ENCODE peak calls at places on chromosomes 5 and 9, in six cellular contexts. N is heart right ventricle; T is A549; C is tibial artery; E is CD4-positive, alpha-beta memory T cell; Z is endodermal cell. A is an unnamed sample. For H3K4me1, the result is how much of the 10 kb centered on the place peaks cover.

GRCh38 chr5:32274548-32275420 is 38.0 kb downstream of the MTMR12 start:
- DNase-seq in C (no peak), T (no peak), Z (peak), E (no peak), N (no peak), A (no peak)

GRCh38 chr5:129963359-129963758 is 59.1 kb downstream of the CHSY3 start:
- DNase-seq in N (no peak), C (no peak), Z (no peak), E (no peak), T (no peak), A (no peak)

GRCh38 chr5:125883223-125883622 is 540.0 kb upstream of the GRAMD2B start:
- DNase-seq in T (no peak), C (no peak), Z (no peak), E (no peak), N (no peak), A (no peak)

GRCh38 chr9:95107976-95108375 is 209.5 kb downstream of the FANCC start:
- DNase-seq in T (no peak), E (no peak), C (no peak), Z (no peak), N (no peak), A (peak)

GRCh38 chr5:81924467-81924866 is 47.4 kb upstream of the ATG10 start:
- DNase-seq in N (peak), T (no peak), E (no peak), Z (no peak), C (no peak), A (no peak)

GRCh38 chr5:176535655-176536131 is 1.5 kb downstream of the RNF44 start:
- DNase-seq in N (no peak), C (no peak), T (no peak), Z (peak), E (no peak), A (no peak)

GRCh38 chr9:111828193-111828592 is 33.5 kb upstream of the SHOC1 start:
- DNase-seq in E (peak), Z (no peak), C (no peak), T (peak), N (no peak), A (no peak)

GRCh38 chr5:77359231-77359630 is 132.9 kb downstream of the WDR41 start:
- DNase-seq in Z (no peak), N (no peak), E (no peak), T (no peak), C (no peak), A (no peak)

GRCh38 chr9:76691761-76692313 is 72.4 kb upstream of the PCA3 start:
- DNase-seq in E (no peak), N (no peak), T (no peak), C (no peak), Z (peak), A (no peak)
- H3K27ac ChIP-seq in E (no peak), N (no peak), T (no peak), C (peak), Z (no peak), A (no peak)

GRCh38 chr9:90044263-90044662 is 439.5 kb downstream of the GADD45G start:
- DNase-seq in Z (peak), E (no peak), N (no peak), C (no peak), T (peak), A (no peak)

GRCh38 chr9:90034071-90034470 is 429.3 kb downstream of the GADD45G start:
- DNase-seq in Z (peak), N (no peak), E (no peak), C (no peak), T (no peak), A (no peak)

GRCh38 chr9:90037136-90037797 is 432.5 kb downstream of the GADD45G start:
- DNase-seq in C (no peak), T (no peak), N (no peak), E (no peak), Z (peak), A (peak)

GRCh38 chr9:90035471-90035870 is 430.7 kb downstream of the GADD45G start:
- DNase-seq in C (no peak), N (no peak), T (no peak), Z (peak), E (no peak), A (peak)

GRCh38 chr9:90038778-90039177 is 434.0 kb downstream of the GADD45G start:
- DNase-seq in T (no peak), Z (peak), E (no peak), C (no peak), N (no peak), A (peak)
- H3K4me1 ChIP-seq in T (under half), Z (under half), E (under half), C (under half), N (under half), A (under half)

GRCh38 chr9:77752566-77752965 is 104.4 kb upstream of the GNA14 start:
- DNase-seq in E (no peak), Z (no peak), T (no peak), C (no peak), N (no peak), A (peak)
- H3K27ac ChIP-seq in E (no peak), Z (no peak), T (no peak), C (no peak), N (peak), A (peak)

DNA sequence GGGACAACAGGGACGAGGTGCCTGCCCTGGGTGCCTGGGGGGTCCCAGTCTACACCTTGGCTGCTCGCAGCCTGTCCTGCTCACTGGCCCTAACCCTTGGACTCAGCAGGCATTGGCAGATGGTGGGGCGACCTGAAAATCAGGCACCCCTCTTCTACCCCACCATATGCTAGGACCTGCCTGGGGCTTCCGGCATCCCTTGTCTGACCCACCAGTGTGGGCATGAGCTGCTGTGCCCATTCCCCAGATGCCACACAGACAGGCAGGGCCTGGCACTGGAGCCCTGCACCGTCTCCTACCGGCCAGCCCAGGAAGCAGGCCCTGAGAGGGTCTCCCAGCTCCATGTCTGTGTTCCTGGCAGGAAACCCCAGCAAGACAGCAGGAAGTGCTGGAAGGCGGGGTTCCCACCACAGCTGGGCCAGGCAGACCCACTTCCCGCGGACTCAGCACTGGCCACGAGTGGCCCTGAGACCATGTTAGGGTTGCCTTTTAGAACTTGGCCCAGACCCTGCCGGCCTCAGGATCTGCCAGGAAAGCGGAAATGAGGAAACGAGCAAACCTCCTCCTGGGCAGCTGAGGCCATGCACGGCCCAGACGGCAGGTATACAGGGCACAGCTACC is 3.1 kb downstream of the NINJ1 start:
- DNase-seq in C (peak), E (no peak), N (peak), T (no peak), Z (no peak), A (no peak)
- H3K4me1 ChIP-seq in C (half or more), E (half or more), N (half or more), T (under half), Z (under half), A (half or more)

GRCh38 chr5:1875481-1875842 is 7.3 kb downstream of the IRX4 start:
- DNase-seq in T (no peak), N (no peak), Z (peak), C (no peak), E (no peak), A (no peak)
- H3K27ac ChIP-seq in T (no peak), N (no peak), Z (no peak), C (no peak), E (no peak), A (no peak)

GRCh38 chr5:93076566-93076965 is 504.5 kb downstream of the NR2F1-AS1 start:
- DNase-seq in E (no peak), Z (peak), N (no peak), C (no peak), T (no peak), A (no peak)
- H3K4me1 ChIP-seq in E (under half), Z (under half), N (under half), C (under half), T (under half), A (under half)

DNA sequence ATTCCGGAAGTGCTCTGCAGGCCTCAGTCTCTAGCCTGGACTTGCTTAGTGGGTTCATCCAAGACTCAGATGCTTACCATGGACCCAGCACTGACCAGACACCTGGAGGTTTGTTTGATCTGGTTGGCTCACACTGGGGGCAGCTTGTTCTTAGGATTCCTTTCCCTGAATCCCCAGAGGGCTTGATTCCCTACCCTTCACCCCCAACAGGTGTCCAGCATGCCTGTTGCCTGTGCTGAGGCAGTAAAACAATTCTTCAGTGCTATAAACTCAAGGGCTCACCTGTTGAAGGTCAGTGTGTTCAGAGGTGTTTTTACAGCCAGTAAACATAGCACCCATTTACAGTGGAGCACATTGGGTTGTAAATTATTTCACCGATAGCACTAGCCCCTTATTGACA is 123.7 kb upstream of the KLF4 start:
- DNase-seq in C (no peak), E (no peak), Z (no peak), N (no peak), T (no peak), A (no peak)
- H3K27ac ChIP-seq in C (no peak), E (no peak), Z (no peak), N (no peak), T (no peak), A (no peak)

A was measured in SJSA1.